ENCODE peak calls at places on chromosomes 16 and 17, in seven cellular contexts. D, T, C, M, F, W and H are unnamed samples. For H3K4me1, the result is how much of the 10 kb centered on the place peaks cover.

GRCh38 chr16:66580605-66581209 is 1.4 kb downstream of the CMTM2 start:
- DNase-seq in D (no peak), T (no peak), C (no peak), M (no peak), F (no peak), W (no peak), H (no peak)

GRCh38 chr17:74547736-74548135 is 1.8 kb upstream of the CD300C start:
- DNase-seq in D (no peak), T (no peak), C (no peak), M (peak), F (no peak), W (no peak), H (no peak)

GRCh38 chr17:28599311-28600184 is 723 bp upstream of the SPAG5 start:
- DNase-seq in D (peak), T (peak), C (no peak), M (peak), F (peak), W (peak), H (peak)

GRCh38 chr16:57834936-57835335 is 32.6 kb upstream of the KIFC3 start:
- DNase-seq in D (no peak), T (no peak), C (no peak), M (no peak), F (no peak), W (no peak), H (no peak)

GRCh38 chr17:75785016-75785769 is 587 bp downstream of the UNK start:
- DNase-seq in D (peak), T (peak), C (peak), M (peak), F (peak), W (peak), H (peak)

GRCh38 chr16:85906349-85906748 is 7.4 kb downstream of the IRF8 start:
- DNase-seq in D (no peak), T (no peak), C (no peak), M (no peak), F (no peak), W (no peak), H (no peak)

GRCh38 chr16:8668138-8668537 is 6.3 kb upstream of the ABAT start:
- DNase-seq in D (no peak), T (no peak), C (no peak), M (no peak), F (no peak), W (no peak), H (no peak)

GRCh38 chr16:22764662-22765302 is 49.2 kb upstream of the HS3ST2 start:
- DNase-seq in D (no peak), T (no peak), C (no peak), M (no peak), F (no peak), W (no peak), H (no peak)

GRCh38 chr16:75476817-75477216 is 12.3 kb upstream of the TMEM170A start:
- DNase-seq in D (no peak), T (no peak), C (no peak), M (no peak), F (no peak), W (no peak), H (no peak)

GRCh38 chr16:2520784-2521577 is 810 bp downstream of the AMDHD2 start:
- DNase-seq in D (no peak), T (no peak), C (no peak), M (peak), F (peak), W (peak), H (peak)

GRCh38 chr16:22008215-22009142 is 568 bp downstream of the MOSMO start:
- DNase-seq in D (no peak), T (no peak), C (no peak), M (peak), F (peak), W (peak), H (no peak)

GRCh38 chr17:18987230-18987610 is 17.3 kb downstream of the FAM83G start:
- DNase-seq in D (no peak), T (no peak), C (no peak), M (no peak), F (no peak), W (no peak), H (no peak)

GRCh38 chr17:76597156-76598003 is 11.7 kb upstream of the ST6GALNAC2 start:
- DNase-seq in D (no peak), T (peak), C (no peak), M (peak), F (no peak), W (peak), H (no peak)

GRCh38 chr17:61451538-61452300 is 503 bp upstream of the TBX4 start:
- DNase-seq in D (no peak), T (no peak), C (no peak), M (no peak), F (no peak), W (no peak), H (no peak)

GRCh38 chr17:38731526-38732294 is 1.6 kb downstream of the CISD3 start:
- DNase-seq in D (no peak), T (peak), C (no peak), M (no peak), F (no peak), W (no peak), H (no peak)

GRCh38 chr16:84241778-84242177 is 2.0 kb upstream of the KCNG4 start:
- DNase-seq in D (no peak), T (no peak), C (no peak), M (no peak), F (no peak), W (no peak), H (no peak)

GRCh38 chr17:82520041-82520910 is 744 bp downstream of the FOXK2 start:
- DNase-seq in D (no peak), T (no peak), C (no peak), M (peak), F (peak), W (peak), H (peak)

GRCh38 chr16:86665319-86665675 is 86.9 kb downstream of the FOXL1 start:
- DNase-seq in D (no peak), T (no peak), C (no peak), M (no peak), F (no peak), W (no peak), H (no peak)

GRCh38 chr16:48000622-48001021 is 155.2 kb downstream of the ABCC12 start:
- DNase-seq in D (no peak), T (no peak), C (no peak), M (no peak), F (no peak), W (no peak), H (no peak)
- H3K4me1 ChIP-seq in D (under half), T (under half), C (under half), M (under half), F (under half), W (under half), H (under half)

DNA sequence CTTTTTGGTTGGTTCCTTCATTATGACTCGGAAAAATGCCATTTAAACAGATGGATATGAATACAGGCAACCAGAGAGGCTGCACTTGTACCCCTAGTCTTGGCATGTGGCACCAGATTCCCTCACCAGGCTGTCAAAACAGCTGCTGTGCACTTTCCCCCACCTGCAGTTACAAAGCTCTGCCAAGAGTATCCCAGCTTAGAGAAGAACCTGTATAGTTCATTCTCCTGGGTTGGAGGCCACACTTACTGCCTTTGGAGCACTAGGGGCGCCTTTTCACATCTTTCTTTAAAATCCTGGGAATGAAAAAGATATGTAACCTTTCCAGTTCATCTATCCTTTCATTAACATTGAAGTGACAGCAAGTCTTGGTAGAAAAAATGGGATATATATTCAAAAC is 190.4 kb downstream of the KIF2B start:
- DNase-seq in D (no peak), T (no peak), C (no peak), M (no peak), F (no peak), W (no peak), H (no peak)
- TF ChIP-seq CTCF in D (no peak), T (no peak), C (no peak), M (no peak), F (no peak), W (no peak), H (no peak)

GRCh38 chr17:47945080-47945479 is 3.7 kb downstream of the PNPO start:
- DNase-seq in D (no peak), T (no peak), C (no peak), M (no peak), F (peak), W (no peak), H (no peak)

GRCh38 chr17:47945529-47946508 is 4.4 kb downstream of the PNPO start:
- DNase-seq in D (no peak), T (no peak), C (no peak), M (no peak), F (no peak), W (no peak), H (no peak)

GRCh38 chr17:47948706-47949196 is 7.4 kb downstream of the PNPO start:
- DNase-seq in D (no peak), T (peak), C (no peak), M (no peak), F (no peak), W (no peak), H (no peak)

GRCh38 chr17:47946929-47947397 is 5.6 kb downstream of the PNPO start:
- DNase-seq in D (peak), T (peak), C (peak), M (peak), F (peak), W (peak), H (peak)

DNA sequence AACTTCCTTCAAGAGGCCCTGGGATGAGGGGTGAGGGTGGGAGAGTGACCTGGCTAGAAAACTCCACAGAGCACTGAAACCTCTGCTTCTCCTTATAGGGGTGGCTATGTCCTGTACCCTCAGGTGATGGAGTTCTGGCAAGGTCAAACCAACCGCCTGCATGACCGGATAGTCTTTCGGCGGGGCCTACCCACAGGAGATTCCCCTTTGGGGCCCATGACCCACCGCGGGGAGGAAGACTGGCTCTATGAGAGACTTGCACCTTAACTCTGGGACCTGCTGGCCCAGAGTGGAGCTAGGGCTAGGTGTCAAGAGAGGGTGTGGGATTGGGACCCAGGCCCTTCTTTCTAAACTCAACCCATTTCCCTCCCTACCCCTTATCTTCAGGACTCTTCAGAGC is 5.1 kb downstream of the PNPO start:
- DNase-seq in D (no peak), T (no peak), C (no peak), M (no peak), F (no peak), W (no peak), H (no peak)
- H3K27ac ChIP-seq in D (no peak), T (peak), C (no peak), M (peak), F (no peak), W (peak), H (no peak)

DNA sequence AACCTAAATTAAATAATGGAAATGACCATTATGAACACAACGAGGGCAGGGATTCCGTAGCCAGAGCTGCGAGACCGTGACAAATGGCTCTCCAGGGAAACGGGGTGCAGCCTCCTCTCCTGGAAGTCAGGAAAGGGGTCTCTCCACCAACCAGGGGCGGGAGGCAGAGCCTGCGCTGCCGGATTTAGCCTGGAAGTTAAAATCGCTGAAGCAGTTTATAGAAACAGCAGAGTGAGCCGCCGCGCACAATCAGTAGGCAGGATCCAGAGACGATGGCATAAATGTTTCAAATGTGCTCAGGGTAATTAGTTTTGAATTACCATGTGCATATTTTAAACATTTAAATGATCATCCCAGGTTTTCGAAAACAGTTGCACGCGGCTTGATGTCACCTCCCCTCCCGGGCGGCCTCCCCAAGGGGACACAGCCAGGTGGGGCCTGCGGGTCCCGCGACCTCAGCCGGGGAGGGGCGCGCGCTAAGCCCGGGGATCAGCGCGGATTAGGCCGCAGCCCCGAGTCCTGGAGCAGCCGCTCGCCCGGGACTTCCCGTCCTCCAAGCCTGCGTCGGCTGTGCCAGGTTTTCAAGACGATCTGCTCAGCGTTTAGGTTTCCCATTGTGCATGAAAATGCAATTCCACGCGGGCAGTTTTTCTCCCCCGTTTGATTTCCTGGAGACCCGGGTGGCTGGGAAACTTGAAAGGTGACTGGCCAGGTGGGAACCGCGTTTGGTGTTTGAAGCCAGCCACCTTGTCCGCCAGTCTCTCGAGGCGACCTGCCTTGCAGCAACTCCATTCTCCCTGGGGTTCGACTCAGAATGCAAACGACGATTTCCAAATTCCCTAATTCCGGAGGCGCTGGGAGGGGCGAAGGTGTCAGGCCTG is 78.3 kb downstream of the RPA1 start:
- DNase-seq in D (no peak), T (no peak), C (no peak), M (no peak), F (no peak), W (no peak), H (no peak)
- H3K4me1 ChIP-seq in D (under half), T (under half), C (under half), M (under half), F (under half), W (under half), H (under half)

GRCh38 chr17:21214015-21214776 is at the start of gene TMEM11:
- DNase-seq in D (peak), T (peak), C (peak), M (peak), F (peak), W (peak), H (peak)
- TF ChIP-seq CTCF in D (no peak), T (peak), C (peak), M (no peak), F (no peak), W (no peak), H (no peak)

GRCh38 chr17:42347606-42348005 is 40.6 kb downstream of the STAT3 start:
- DNase-seq in D (no peak), T (no peak), C (no peak), M (no peak), F (no peak), W (no peak), H (no peak)

GRCh38 chr17:42347198-42347597 is 41.0 kb downstream of the STAT3 start:
- DNase-seq in D (no peak), T (peak), C (no peak), M (no peak), F (peak), W (no peak), H (peak)

GRCh38 chr17:42348104-42348503 is 40.1 kb downstream of the STAT3 start:
- DNase-seq in D (no peak), T (no peak), C (no peak), M (no peak), F (no peak), W (no peak), H (no peak)

GRCh38 chr17:42345396-42346078 is 42.7 kb downstream of the STAT3 start:
- DNase-seq in D (no peak), T (no peak), C (no peak), M (peak), F (no peak), W (peak), H (no peak)

GRCh38 chr17:42346473-42346872 is 41.8 kb downstream of the STAT3 start:
- DNase-seq in D (no peak), T (no peak), C (no peak), M (no peak), F (no peak), W (no peak), H (no peak)
- H3K27ac ChIP-seq in D (no peak), T (no peak), C (no peak), M (no peak), F (peak), W (no peak), H (peak)